ENCODE peak calls at places on chromosomes 2 and 18, in five cellular contexts. U, A, X, R and Z are unnamed samples.

GRCh38 chr18:77339623-77340022 is 90.0 kb downstream of the GALR1 start:
- DNase-seq in U (no peak), A (no peak), X (no peak), R (no peak), Z (no peak)

GRCh38 chr18:2425426-2426317 is 145.6 kb downstream of the METTL4 start:
- DNase-seq in U (no peak), A (no peak), X (no peak), R (peak; percentile 28), Z (peak; percentile 61)

GRCh38 chr2:202127793-202128215 is 54.7 kb downstream of the KIAA2012 start:
- DNase-seq in U (no peak), A (no peak), X (peak; percentile 56), R (no peak), Z (no peak)

GRCh38 chr2:226183033-226183432 is 616.6 kb downstream of the IRS1 start:
- DNase-seq in U (no peak), A (no peak), X (no peak), R (no peak), Z (no peak)

GRCh38 chr2:185628985-185629384 is 109.6 kb upstream of the FSIP2 start:
- DNase-seq in U (no peak), A (no peak), X (peak; percentile 55), R (no peak), Z (peak; percentile 1)

GRCh38 chr18:13323186-13323585 is 104.6 kb downstream of the LDLRAD4 start:
- DNase-seq in U (no peak), A (no peak), X (no peak), R (no peak), Z (no peak)

GRCh38 chr2:183027443-183027842 is 10.8 kb downstream of the NCKAP1 start:
- DNase-seq in U (no peak), A (no peak), X (no peak), R (no peak), Z (no peak)

GRCh38 chr18:1412660-1413659 is 508.3 kb downstream of the ADCYAP1 start:
- DNase-seq in U (no peak), A (no peak), X (no peak), R (no peak), Z (no peak)

GRCh38 chr2:207810200-207810788 is 40.6 kb upstream of the FZD5 start:
- DNase-seq in U (no peak), A (no peak), X (no peak), R (no peak), Z (no peak)

GRCh38 chr2:206163251-206163880 is 3.7 kb downstream of the EEF1B2 start:
- DNase-seq in U (no peak), A (no peak), X (peak; percentile 33), R (no peak), Z (no peak)

GRCh38 chr2:47039913-47040562 is 115.1 kb downstream of the STPG4 start:
- DNase-seq in U (no peak), A (peak; percentile 62), X (no peak), R (peak; percentile 85), Z (no peak)

GRCh38 chr2:134052173-134052572 is 201.7 kb upstream of the MGAT5 start:
- DNase-seq in U (no peak), A (no peak), X (peak; percentile 12), R (no peak), Z (no peak)

GRCh38 chr2:190837417-190837816 is 43.2 kb upstream of the GLS start:
- DNase-seq in U (no peak), A (no peak), X (no peak), R (peak; percentile 48), Z (peak; percentile 36)

GRCh38 chr2:112482309-112483046 is 522 bp downstream of the TTL start:
- DNase-seq in U (peak; percentile 42), A (no peak), X (peak; percentile 73), R (peak; percentile 42), Z (peak; percentile 47)

GRCh38 chr2:168951871-168952270 is 50.8 kb downstream of the G6PC2 start:
- DNase-seq in U (no peak), A (no peak), X (no peak), R (no peak), Z (no peak)

GRCh38 chr18:13137939-13138821 is 80.4 kb upstream of the LDLRAD4 start:
- DNase-seq in U (peak; percentile 85), A (no peak), X (peak; percentile 97), R (peak; percentile 8), Z (no peak)

GRCh38 chr2:51014722-51015121 is 17.2 kb downstream of the NRXN1 start:
- DNase-seq in U (no peak), A (no peak), X (no peak), R (no peak), Z (no peak)

GRCh38 chr2:231394201-231395141 is 1.0 kb upstream of the B3GNT7 start:
- DNase-seq in U (peak; percentile 76), A (no peak), X (peak; percentile 37), R (no peak), Z (no peak)

GRCh38 chr2:191869178-191869577 is 22.3 kb upstream of the CAVIN2 start:
- DNase-seq in U (no peak), A (no peak), X (peak; percentile 18), R (peak; percentile 30), Z (peak; percentile 84)

GRCh38 chr2:96864343-96865091 is 5.4 kb downstream of the SEMA4C start:
- DNase-seq in U (peak; percentile 63), A (no peak), X (no peak), R (no peak), Z (no peak)

GRCh38 chr2:152647417-152648010 is 69.7 kb downstream of the PRPF40A start:
- DNase-seq in U (peak; percentile 48), A (no peak), X (no peak), R (peak; percentile 49), Z (peak; percentile 23)

GRCh38 chr2:31534636-31535035 is 46.1 kb downstream of the SRD5A2 start:
- DNase-seq in U (no peak), A (no peak), X (peak; percentile 5), R (no peak), Z (no peak)

GRCh38 chr2:105712981-105713596 is 31.6 kb upstream of the NCK2 start:
- DNase-seq in U (no peak), A (no peak), X (peak; percentile 15), R (peak; percentile 19), Z (peak; percentile 43)

GRCh38 chr2:127034056-127034455 is 72.9 kb downstream of the BIN1 start:
- DNase-seq in U (no peak), A (no peak), X (no peak), R (no peak), Z (no peak)

GRCh38 chr2:178211943-178212342 is 17.6 kb downstream of the OSBPL6 start:
- DNase-seq in U (no peak), A (no peak), X (no peak), R (no peak), Z (no peak)

GRCh38 chr2:38168710-38169480 is 92.9 kb upstream of the CYP1B1 start:
- DNase-seq in U (no peak), A (no peak), X (peak; percentile 63), R (peak; percentile 69), Z (peak; percentile 96)

GRCh38 chr2:6429210-6429986 is 436.3 kb downstream of the CMPK2 start:
- DNase-seq in U (no peak), A (no peak), X (no peak), R (no peak), Z (no peak)

GRCh38 chr2:127694986-127695385 is 6.3 kb upstream of the SFT2D3 start:
- DNase-seq in U (no peak), A (no peak), X (no peak), R (peak; percentile 17), Z (no peak)

GRCh38 chr2:42071762-42072161 is 23.9 kb downstream of the PKDCC start:
- DNase-seq in U (no peak), A (no peak), X (no peak), R (no peak), Z (no peak)

GRCh38 chr18:59730896-59731295 is 33.7 kb upstream of the CCBE1 start:
- DNase-seq in U (no peak), A (no peak), X (no peak), R (no peak), Z (no peak)

GRCh38 chr2:170362895-170363582 is 185.1 kb downstream of the MYO3B start:
- DNase-seq in U (no peak), A (no peak), X (no peak), R (no peak), Z (no peak)

GRCh38 chr2:107278672-107279071 is 392.7 kb upstream of the ST6GAL2 start:
- DNase-seq in U (no peak), A (no peak), X (peak; percentile 8), R (no peak), Z (no peak)

GRCh38 chr18:57150828-57151227 is 3.9 kb downstream of the BOD1L2 start:
- DNase-seq in U (no peak), A (no peak), X (no peak), R (no peak), Z (no peak)

GRCh38 chr2:188601927-188602326 is 310.3 kb downstream of the GULP1 start:
- DNase-seq in U (no peak), A (no peak), X (no peak), R (peak; percentile 36), Z (peak; percentile 15)

GRCh38 chr2:199470361-199470671 is 12.6 kb upstream of the SATB2 start:
- DNase-seq in U (no peak), A (no peak), X (no peak), R (no peak), Z (no peak)
- H3K4me3 ChIP-seq in U (no peak overlapping the region), A (no peak overlapping the region), X (no peak overlapping the region), R (no peak overlapping the region), Z (no peak overlapping the region)

DNA sequence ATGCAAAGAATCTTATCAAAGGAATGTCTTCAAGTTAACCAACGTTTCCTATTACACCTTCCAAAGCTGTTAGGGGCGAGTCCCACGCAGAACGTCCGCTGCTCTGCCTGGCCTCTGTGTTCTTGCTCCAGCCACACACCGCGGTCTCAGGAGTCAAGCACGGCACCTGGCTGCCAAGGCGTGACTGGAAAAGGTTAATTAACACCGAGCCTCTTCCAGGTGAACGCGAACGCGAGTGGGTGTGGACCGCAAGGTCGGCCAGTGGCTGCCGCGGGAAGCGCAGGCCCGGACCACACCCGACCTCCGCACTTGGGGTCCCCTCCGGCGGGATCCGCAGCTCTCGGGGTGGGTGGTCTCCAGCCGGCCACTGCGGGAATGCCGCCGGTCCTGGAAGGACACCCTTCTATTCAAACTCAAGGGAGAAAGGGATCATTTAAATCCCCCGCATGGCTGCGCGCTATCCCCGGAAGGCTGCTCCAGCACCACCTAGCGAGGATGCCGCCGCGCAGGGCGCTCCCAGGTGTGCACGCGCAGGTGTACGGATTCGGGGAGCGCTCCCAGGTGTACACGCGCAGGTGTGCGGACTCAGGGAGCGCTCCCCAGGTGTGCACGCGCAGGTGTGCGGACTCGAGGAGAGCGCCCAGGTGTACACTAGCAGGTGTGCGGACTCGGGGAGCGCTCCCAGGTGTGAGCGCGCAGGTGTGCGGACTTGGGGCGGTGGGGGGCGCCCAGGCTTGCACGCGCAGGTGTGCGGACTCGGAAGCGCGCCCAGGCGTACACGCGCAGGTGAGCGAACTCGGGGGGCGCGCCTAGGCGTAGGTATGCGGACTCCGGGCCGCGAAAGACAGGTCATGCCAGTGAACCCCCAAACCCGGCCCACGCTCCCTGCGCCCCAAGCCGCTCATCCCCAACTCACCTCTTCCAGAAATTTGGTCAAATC is 662 bp downstream of the CYB5A start:
- DNase-seq in U (peak; percentile 51), A (no peak), X (peak; percentile 8), R (no peak), Z (no peak)
- TF ChIP-seq CTCF in U (no peak), A (no peak), X (no peak), R (no peak), Z (peak; percentile 47)

DNA sequence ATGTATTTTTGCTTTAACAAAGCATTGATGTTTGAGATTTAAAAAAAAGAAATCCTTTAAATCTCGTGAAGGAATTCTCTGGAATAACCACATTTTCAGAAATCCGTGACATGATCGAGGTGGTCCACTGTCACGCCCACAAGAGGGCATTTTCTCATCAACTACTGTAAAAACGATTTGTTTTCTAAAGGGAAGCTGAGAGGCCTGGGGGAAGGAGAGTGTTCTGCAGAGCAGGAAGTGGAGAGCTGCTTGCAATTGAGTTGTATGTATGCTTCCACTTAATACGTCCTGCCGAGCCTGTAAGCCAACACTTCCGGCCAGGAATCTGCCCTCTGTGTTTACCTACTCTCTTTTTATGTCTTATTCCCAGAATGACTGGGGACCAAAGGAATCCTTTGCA is 19.4 kb downstream of the KLHL29 start:
- DNase-seq in U (peak; percentile 45), A (peak; percentile 57), X (peak; percentile 76), R (peak; percentile 91), Z (peak; percentile 87)
- H3K4me3 ChIP-seq in U (no peak overlapping the region), A (no peak overlapping the region), X (no peak overlapping the region), R (no peak overlapping the region), Z (peak overlapping the region; percentile 20)

GRCh38 chr2:67662222-67662621 is 265.1 kb downstream of the ETAA1 start:
- DNase-seq in U (no peak), A (no peak), X (no peak), R (no peak), Z (no peak)
- TF ChIP-seq CTCF in U (no peak), A (no peak), X (no peak), R (no peak), Z (no peak)